ENCODE peak calls at places on chromosome 12, in five cellular contexts. One of them, this sample, is unnamed.

GRCh38 chr12:52335598-52336262 is 14.5 kb upstream of the KRT83 start:
- DNase-seq in progenitor cell of endocrine pancreas: no peak
- DNase-seq in suprapubic skin: peak
- DNase-seq in fibroblast of pulmonary artery: no peak
- DNase-seq in heart left ventricle: no peak
- DNase-seq in this sample: no peak

GRCh38 chr12:51132693-51133092 is 40.2 kb downstream of the TFCP2 start:
- DNase-seq in progenitor cell of endocrine pancreas: no peak
- DNase-seq in suprapubic skin: no peak
- DNase-seq in fibroblast of pulmonary artery: peak
- DNase-seq in heart left ventricle: no peak
- DNase-seq in this sample: peak

GRCh38 chr12:58745348-58746125 is 174.8 kb downstream of the LRIG3 start:
- DNase-seq in progenitor cell of endocrine pancreas: no peak
- DNase-seq in suprapubic skin: no peak
- DNase-seq in fibroblast of pulmonary artery: no peak
- DNase-seq in heart left ventricle: no peak
- DNase-seq in this sample: no peak

GRCh38 chr12:129193263-129193871 is 340.1 kb downstream of the GLT1D1 start:
- DNase-seq in progenitor cell of endocrine pancreas: no peak
- DNase-seq in suprapubic skin: no peak
- DNase-seq in fibroblast of pulmonary artery: no peak
- DNase-seq in heart left ventricle: no peak
- DNase-seq in this sample: no peak

GRCh38 chr12:76006028-76006916 is 25.3 kb downstream of the PHLDA1 start:
- DNase-seq in progenitor cell of endocrine pancreas: no peak
- DNase-seq in suprapubic skin: no peak
- DNase-seq in fibroblast of pulmonary artery: no peak
- DNase-seq in heart left ventricle: no peak
- DNase-seq in this sample: no peak

GRCh38 chr12:71626768-71627167 is 36.9 kb downstream of the ZFC3H1 start:
- DNase-seq in progenitor cell of endocrine pancreas: no peak
- DNase-seq in suprapubic skin: no peak
- DNase-seq in fibroblast of pulmonary artery: peak
- DNase-seq in heart left ventricle: no peak
- DNase-seq in this sample: no peak

GRCh38 chr12:119090276-119090675 is 88.5 kb upstream of the HSPB8 start:
- DNase-seq in progenitor cell of endocrine pancreas: no peak
- DNase-seq in suprapubic skin: no peak
- DNase-seq in fibroblast of pulmonary artery: no peak
- DNase-seq in heart left ventricle: no peak
- DNase-seq in this sample: no peak

GRCh38 chr12:80419660-80420059 is 24.4 kb upstream of the PTPRQ start:
- DNase-seq in progenitor cell of endocrine pancreas: no peak
- DNase-seq in suprapubic skin: no peak
- DNase-seq in fibroblast of pulmonary artery: no peak
- DNase-seq in heart left ventricle: no peak
- DNase-seq in this sample: no peak

GRCh38 chr12:116528067-116528466 is 31.1 kb upstream of the MAP1LC3B2 start:
- DNase-seq in progenitor cell of endocrine pancreas: no peak
- DNase-seq in suprapubic skin: no peak
- DNase-seq in fibroblast of pulmonary artery: no peak
- DNase-seq in heart left ventricle: no peak
- DNase-seq in this sample: no peak

GRCh38 chr12:74689071-74689655 is 151.5 kb downstream of the ATXN7L3B start:
- DNase-seq in progenitor cell of endocrine pancreas: no peak
- DNase-seq in suprapubic skin: no peak
- DNase-seq in fibroblast of pulmonary artery: peak
- DNase-seq in heart left ventricle: no peak
- DNase-seq in this sample: no peak

GRCh38 chr12:108696111-108696995 is 35.0 kb downstream of the CORO1C start:
- DNase-seq in progenitor cell of endocrine pancreas: no peak
- DNase-seq in suprapubic skin: no peak
- DNase-seq in fibroblast of pulmonary artery: peak
- DNase-seq in heart left ventricle: no peak
- DNase-seq in this sample: no peak

GRCh38 chr12:121295746-121296617 is 527 bp downstream of the CAMKK2 start:
- DNase-seq in progenitor cell of endocrine pancreas: peak
- DNase-seq in suprapubic skin: peak
- DNase-seq in fibroblast of pulmonary artery: no peak
- DNase-seq in heart left ventricle: peak
- DNase-seq in this sample: no peak

GRCh38 chr12:124277394-124278222 is 17.3 kb upstream of the RFLNA start:
- DNase-seq in progenitor cell of endocrine pancreas: no peak
- DNase-seq in suprapubic skin: no peak
- DNase-seq in fibroblast of pulmonary artery: no peak
- DNase-seq in heart left ventricle: no peak
- DNase-seq in this sample: no peak

GRCh38 chr12:85156569-85156968 is 120.4 kb downstream of the LRRIQ1 start:
- DNase-seq in progenitor cell of endocrine pancreas: no peak
- DNase-seq in suprapubic skin: no peak
- DNase-seq in fibroblast of pulmonary artery: no peak
- DNase-seq in heart left ventricle: no peak
- DNase-seq in this sample: no peak

GRCh38 chr12:94614288-94614721 is 36.1 kb downstream of the TMCC3 start:
- DNase-seq in progenitor cell of endocrine pancreas: no peak
- DNase-seq in suprapubic skin: no peak
- DNase-seq in fibroblast of pulmonary artery: no peak
- DNase-seq in heart left ventricle: no peak
- DNase-seq in this sample: no peak

GRCh38 chr12:11755311-11755930 is 105.9 kb downstream of the ETV6 start:
- DNase-seq in progenitor cell of endocrine pancreas: no peak
- DNase-seq in suprapubic skin: no peak
- DNase-seq in fibroblast of pulmonary artery: peak
- DNase-seq in heart left ventricle: no peak
- DNase-seq in this sample: no peak

GRCh38 chr12:67541625-67541991 is 106.9 kb upstream of the DYRK2 start:
- DNase-seq in progenitor cell of endocrine pancreas: no peak
- DNase-seq in suprapubic skin: no peak
- DNase-seq in fibroblast of pulmonary artery: no peak
- DNase-seq in heart left ventricle: no peak
- DNase-seq in this sample: no peak

GRCh38 chr12:83313322-83313721 is 626.6 kb downstream of the TMTC2 start:
- DNase-seq in progenitor cell of endocrine pancreas: no peak
- DNase-seq in suprapubic skin: no peak
- DNase-seq in fibroblast of pulmonary artery: no peak
- DNase-seq in heart left ventricle: no peak
- DNase-seq in this sample: no peak

GRCh38 chr12:3542911-3543310 is 51.9 kb downstream of the PRMT8 start:
- DNase-seq in progenitor cell of endocrine pancreas: no peak
- DNase-seq in suprapubic skin: no peak
- DNase-seq in fibroblast of pulmonary artery: peak
- DNase-seq in heart left ventricle: no peak
- DNase-seq in this sample: no peak

GRCh38 chr12:115930336-115930735 is 347.2 kb downstream of the MED13L start:
- DNase-seq in progenitor cell of endocrine pancreas: no peak
- DNase-seq in suprapubic skin: no peak
- DNase-seq in fibroblast of pulmonary artery: no peak
- DNase-seq in heart left ventricle: no peak
- DNase-seq in this sample: no peak

GRCh38 chr12:130463818-130464663 is 126.4 kb downstream of the PIWIL1 start:
- DNase-seq in progenitor cell of endocrine pancreas: no peak
- DNase-seq in suprapubic skin: no peak
- DNase-seq in fibroblast of pulmonary artery: no peak
- DNase-seq in heart left ventricle: no peak
- DNase-seq in this sample: no peak

GRCh38 chr12:2013111-2013510 is 8.9 kb upstream of the DCP1B start:
- DNase-seq in progenitor cell of endocrine pancreas: no peak
- DNase-seq in suprapubic skin: no peak
- DNase-seq in fibroblast of pulmonary artery: no peak
- DNase-seq in heart left ventricle: no peak
- DNase-seq in this sample: no peak

GRCh38 chr12:2008677-2009076 is 4.4 kb upstream of the DCP1B start:
- DNase-seq in progenitor cell of endocrine pancreas: no peak
- DNase-seq in suprapubic skin: no peak
- DNase-seq in fibroblast of pulmonary artery: no peak
- DNase-seq in heart left ventricle: no peak
- DNase-seq in this sample: no peak

GRCh38 chr12:2009623-2010022 is 5.4 kb upstream of the DCP1B start:
- DNase-seq in progenitor cell of endocrine pancreas: no peak
- DNase-seq in suprapubic skin: no peak
- DNase-seq in fibroblast of pulmonary artery: no peak
- DNase-seq in heart left ventricle: no peak
- DNase-seq in this sample: no peak

GRCh38 chr12:2013527-2014223 is 9.4 kb upstream of the DCP1B start:
- DNase-seq in progenitor cell of endocrine pancreas: no peak
- DNase-seq in suprapubic skin: no peak
- DNase-seq in fibroblast of pulmonary artery: peak
- DNase-seq in heart left ventricle: peak
- DNase-seq in this sample: no peak

GRCh38 chr12:2011641-2012607 is 7.7 kb upstream of the DCP1B start:
- DNase-seq in progenitor cell of endocrine pancreas: no peak
- DNase-seq in suprapubic skin: no peak
- DNase-seq in fibroblast of pulmonary artery: no peak
- DNase-seq in heart left ventricle: no peak
- DNase-seq in this sample: no peak
- TF ChIP-seq CTCF in progenitor cell of endocrine pancreas: peak
- TF ChIP-seq CTCF in suprapubic skin: no peak
- TF ChIP-seq CTCF in fibroblast of pulmonary artery: no peak
- TF ChIP-seq CTCF in heart left ventricle: no peak
- TF ChIP-seq CTCF in this sample: no peak

GRCh38 chr12:96401061-96401871 is 1.0 kb upstream of the CDK17 start:
- DNase-seq in progenitor cell of endocrine pancreas: no peak
- DNase-seq in suprapubic skin: no peak
- DNase-seq in fibroblast of pulmonary artery: peak
- DNase-seq in heart left ventricle: peak
- DNase-seq in this sample: no peak
- TF ChIP-seq CTCF in progenitor cell of endocrine pancreas: peak
- TF ChIP-seq CTCF in suprapubic skin: peak
- TF ChIP-seq CTCF in fibroblast of pulmonary artery: peak
- TF ChIP-seq CTCF in heart left ventricle: peak
- TF ChIP-seq CTCF in this sample: peak

GRCh38 chr12:48980389-48980952 is 2.3 kb downstream of the WNT1 start:
- DNase-seq in progenitor cell of endocrine pancreas: no peak
- DNase-seq in suprapubic skin: no peak
- DNase-seq in fibroblast of pulmonary artery: no peak
- DNase-seq in heart left ventricle: no peak
- DNase-seq in this sample: no peak

GRCh38 chr12:48977290-48978281 is 536 bp upstream of the WNT1 start:
- DNase-seq in progenitor cell of endocrine pancreas: peak
- DNase-seq in suprapubic skin: peak
- DNase-seq in fibroblast of pulmonary artery: peak
- DNase-seq in heart left ventricle: no peak
- DNase-seq in this sample: no peak

GRCh38 chr12:48978741-48979601 is 849 bp downstream of the WNT1 start:
- DNase-seq in progenitor cell of endocrine pancreas: no peak
- DNase-seq in suprapubic skin: no peak
- DNase-seq in fibroblast of pulmonary artery: no peak
- DNase-seq in heart left ventricle: no peak
- DNase-seq in this sample: no peak

GRCh38 chr12:48979602-48980388 is 1.7 kb downstream of the WNT1 start:
- DNase-seq in progenitor cell of endocrine pancreas: no peak
- DNase-seq in suprapubic skin: no peak
- DNase-seq in fibroblast of pulmonary artery: no peak
- DNase-seq in heart left ventricle: no peak
- DNase-seq in this sample: no peak

DNA sequence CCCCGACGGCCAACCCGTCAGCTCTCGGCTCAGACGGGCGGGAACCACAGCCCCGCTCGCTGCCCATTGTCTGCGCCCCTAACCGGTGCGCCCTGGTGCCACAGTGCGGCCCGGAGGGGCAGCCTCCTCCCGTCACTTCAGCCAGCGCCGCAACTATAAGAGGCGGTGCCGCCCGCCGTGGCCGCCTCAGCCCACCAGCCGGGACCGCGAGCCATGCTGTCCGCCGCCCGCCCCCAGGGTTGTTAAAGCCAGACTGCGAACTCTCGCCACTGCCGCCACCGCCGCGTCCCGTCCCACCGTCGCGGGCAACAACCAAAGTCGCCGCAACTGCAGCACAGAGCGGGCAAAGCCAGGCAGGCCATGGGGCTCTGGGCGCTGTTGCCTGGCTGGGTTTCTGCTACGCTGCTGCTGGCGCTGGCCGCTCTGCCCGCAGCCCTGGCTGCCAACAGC is at the start of gene WNT1:
- DNase-seq in progenitor cell of endocrine pancreas: no peak
- DNase-seq in suprapubic skin: no peak
- DNase-seq in fibroblast of pulmonary artery: no peak
- DNase-seq in heart left ventricle: no peak
- DNase-seq in this sample: no peak
- TF ChIP-seq CTCF in progenitor cell of endocrine pancreas: no peak
- TF ChIP-seq CTCF in suprapubic skin: no peak
- TF ChIP-seq CTCF in fibroblast of pulmonary artery: no peak
- TF ChIP-seq CTCF in heart left ventricle: peak
- TF ChIP-seq CTCF in this sample: peak

DNA sequence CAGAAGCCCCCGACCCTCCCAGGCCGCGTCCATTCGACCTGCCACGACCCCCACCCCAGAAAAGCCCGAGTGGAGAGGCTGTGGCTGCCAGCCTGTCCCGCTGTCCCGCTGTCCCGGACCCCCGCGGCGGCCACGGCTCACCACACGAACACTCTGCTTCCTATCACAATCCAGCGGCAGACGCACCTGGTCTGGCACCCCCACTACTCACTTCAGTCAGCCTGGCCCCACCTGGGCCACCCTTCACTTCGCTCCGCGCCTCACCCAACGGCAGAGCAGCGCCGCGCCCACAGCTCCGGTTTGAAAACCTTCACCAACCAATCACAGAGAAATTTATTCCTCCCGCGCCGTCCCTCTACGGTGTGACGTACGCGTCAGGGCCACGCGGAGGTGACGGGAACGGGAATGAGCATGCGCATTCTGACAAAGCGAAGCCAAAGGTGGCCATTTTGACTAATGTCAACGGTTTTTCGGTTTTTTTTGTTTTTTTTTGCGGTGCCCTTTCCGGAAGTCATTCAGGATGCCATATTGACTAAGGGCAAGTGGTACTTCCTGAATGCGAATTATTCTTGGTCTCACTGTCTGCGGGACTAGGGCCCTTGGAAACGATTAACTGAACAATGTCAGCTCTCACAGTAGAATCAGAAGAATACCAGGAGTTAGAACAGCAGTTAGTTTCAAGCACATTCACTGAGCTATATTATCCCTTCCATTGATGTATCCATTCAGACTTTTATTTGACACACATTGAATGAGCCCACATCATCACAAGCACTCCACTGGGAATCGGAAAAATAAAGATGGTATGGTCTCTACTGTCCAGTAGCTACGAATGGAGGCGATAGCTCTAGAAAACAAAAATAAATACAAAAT is at the start of gene RACGAP1:
- DNase-seq in progenitor cell of endocrine pancreas: peak
- DNase-seq in suprapubic skin: peak
- DNase-seq in fibroblast of pulmonary artery: peak
- DNase-seq in heart left ventricle: peak
- DNase-seq in this sample: peak
- TF ChIP-seq CTCF in progenitor cell of endocrine pancreas: no peak
- TF ChIP-seq CTCF in suprapubic skin: no peak
- TF ChIP-seq CTCF in fibroblast of pulmonary artery: no peak
- TF ChIP-seq CTCF in heart left ventricle: no peak
- TF ChIP-seq CTCF in this sample: no peak

GRCh38 chr12:77560714-77561113 is 270.0 kb upstream of the NAV3 start:
- DNase-seq in progenitor cell of endocrine pancreas: no peak
- DNase-seq in suprapubic skin: no peak
- DNase-seq in fibroblast of pulmonary artery: no peak
- DNase-seq in heart left ventricle: no peak
- DNase-seq in this sample: no peak
- TF ChIP-seq CTCF in progenitor cell of endocrine pancreas: no peak
- TF ChIP-seq CTCF in suprapubic skin: no peak
- TF ChIP-seq CTCF in fibroblast of pulmonary artery: no peak
- TF ChIP-seq CTCF in heart left ventricle: no peak
- TF ChIP-seq CTCF in this sample: no peak

GRCh38 chr12:64077922-64078321 is 144.2 kb downstream of the KICS2 start:
- DNase-seq in progenitor cell of endocrine pancreas: no peak
- DNase-seq in suprapubic skin: no peak
- DNase-seq in fibroblast of pulmonary artery: peak
- DNase-seq in heart left ventricle: no peak
- DNase-seq in this sample: no peak
- TF ChIP-seq CTCF in progenitor cell of endocrine pancreas: peak
- TF ChIP-seq CTCF in suprapubic skin: peak
- TF ChIP-seq CTCF in fibroblast of pulmonary artery: peak
- TF ChIP-seq CTCF in heart left ventricle: peak
- TF ChIP-seq CTCF in this sample: peak

This sample was measured in osteocyte.